ENCODE peak calls at places on chromosomes 16 and 17, in five cellular contexts. One of them, this sample, is unnamed.

GRCh38 chr17:45841883-45842525 is 2.7 kb upstream of the SPPL2C start:
- DNase-seq in transverse colon: no peak
- DNase-seq in testis: no peak
- DNase-seq in heart left ventricle: no peak
- DNase-seq in endothelial cell of umbilical vein: no peak
- DNase-seq in this sample: no peak

GRCh38 chr17:50331085-50331791 is 14.7 kb upstream of the XYLT2 start:
- DNase-seq in transverse colon: no peak
- DNase-seq in testis: no peak
- DNase-seq in heart left ventricle: no peak
- DNase-seq in endothelial cell of umbilical vein: no peak
- DNase-seq in this sample: peak; percentile 79

GRCh38 chr16:2912330-2913199 is 834 bp downstream of the FLYWCH1 start:
- DNase-seq in transverse colon: peak; percentile 51
- DNase-seq in testis: no peak
- DNase-seq in heart left ventricle: no peak
- DNase-seq in endothelial cell of umbilical vein: peak; percentile 54
- DNase-seq in this sample: peak; percentile 55

GRCh38 chr17:49989518-49989880 is 5.5 kb downstream of the DLX3 start:
- DNase-seq in transverse colon: no peak
- DNase-seq in testis: no peak
- DNase-seq in heart left ventricle: no peak
- DNase-seq in endothelial cell of umbilical vein: no peak
- DNase-seq in this sample: no peak

GRCh38 chr16:14427371-14427948 is 202.6 kb downstream of the PARN start:
- DNase-seq in transverse colon: no peak
- DNase-seq in testis: no peak
- DNase-seq in heart left ventricle: no peak
- DNase-seq in endothelial cell of umbilical vein: no peak
- DNase-seq in this sample: no peak

GRCh38 chr17:45325810-45326209 is 9.0 kb upstream of the MAP3K14 start:
- DNase-seq in transverse colon: no peak
- DNase-seq in testis: no peak
- DNase-seq in heart left ventricle: no peak
- DNase-seq in endothelial cell of umbilical vein: no peak
- DNase-seq in this sample: peak; percentile 64

GRCh38 chr17:81712468-81713003 is 452 bp downstream of the SLC25A10 start:
- DNase-seq in transverse colon: peak; percentile 46
- DNase-seq in testis: no peak
- DNase-seq in heart left ventricle: no peak
- DNase-seq in endothelial cell of umbilical vein: no peak
- DNase-seq in this sample: peak; percentile 27

GRCh38 chr17:34054495-34054894 is 200.6 kb upstream of the CCL2 start:
- DNase-seq in transverse colon: no peak
- DNase-seq in testis: no peak
- DNase-seq in heart left ventricle: no peak
- DNase-seq in endothelial cell of umbilical vein: no peak
- DNase-seq in this sample: no peak

GRCh38 chr17:44970136-44970737 is 2.1 kb upstream of the C1QL1 start:
- DNase-seq in transverse colon: peak; percentile 39
- DNase-seq in testis: peak; percentile 48
- DNase-seq in heart left ventricle: peak; percentile 44
- DNase-seq in endothelial cell of umbilical vein: no peak
- DNase-seq in this sample: no peak

DNA sequence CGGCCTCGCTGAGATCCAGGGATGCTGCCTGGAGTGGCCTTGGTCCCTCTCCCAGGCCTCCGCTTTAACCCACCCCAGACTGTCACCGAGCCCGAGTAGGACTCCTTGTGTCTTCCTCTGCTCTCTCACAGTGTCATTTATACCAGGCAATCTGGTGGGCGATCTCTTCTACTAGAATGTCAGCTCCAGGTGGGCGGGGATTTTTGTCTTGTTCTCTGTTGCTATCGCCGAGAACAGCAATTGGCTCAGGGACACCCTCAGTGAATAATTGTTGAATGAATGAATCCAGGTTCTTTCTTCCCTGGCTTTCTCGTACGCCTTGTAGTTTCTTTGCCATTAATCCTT is 591 bp downstream of the DHX38 start:
- DNase-seq in transverse colon: no peak
- DNase-seq in testis: no peak
- DNase-seq in heart left ventricle: no peak
- DNase-seq in endothelial cell of umbilical vein: no peak
- DNase-seq in this sample: no peak
- H3K27ac ChIP-seq in transverse colon: peak overlapping the region; percentile 92
- H3K27ac ChIP-seq in testis: peak overlapping the region; percentile 94
- H3K27ac ChIP-seq in heart left ventricle: peak overlapping the region; percentile 96
- H3K27ac ChIP-seq in endothelial cell of umbilical vein: peak overlapping the region; percentile 80
- H3K27ac ChIP-seq in this sample: peak overlapping the region; percentile 87

GRCh38 chr16:10878644-10879498 is 1.9 kb downstream of the CIITA start:
- DNase-seq in transverse colon: peak; percentile 58
- DNase-seq in testis: peak; percentile 44
- DNase-seq in heart left ventricle: peak; percentile 45
- DNase-seq in endothelial cell of umbilical vein: no peak
- DNase-seq in this sample: peak; percentile 75

GRCh38 chr16:10876799-10877341 is at the start of gene CIITA:
- DNase-seq in transverse colon: peak; percentile 77
- DNase-seq in testis: peak; percentile 75
- DNase-seq in heart left ventricle: peak; percentile 75
- DNase-seq in endothelial cell of umbilical vein: no peak
- DNase-seq in this sample: peak; percentile 82

GRCh38 chr16:10878328-10878643 is 1.3 kb downstream of the CIITA start:
- DNase-seq in transverse colon: no peak
- DNase-seq in testis: no peak
- DNase-seq in heart left ventricle: no peak
- DNase-seq in endothelial cell of umbilical vein: no peak
- DNase-seq in this sample: no peak

GRCh38 chr16:10876305-10876704 is 697 bp upstream of the CIITA start:
- DNase-seq in transverse colon: no peak
- DNase-seq in testis: no peak
- DNase-seq in heart left ventricle: no peak
- DNase-seq in endothelial cell of umbilical vein: no peak
- DNase-seq in this sample: no peak

DNA sequence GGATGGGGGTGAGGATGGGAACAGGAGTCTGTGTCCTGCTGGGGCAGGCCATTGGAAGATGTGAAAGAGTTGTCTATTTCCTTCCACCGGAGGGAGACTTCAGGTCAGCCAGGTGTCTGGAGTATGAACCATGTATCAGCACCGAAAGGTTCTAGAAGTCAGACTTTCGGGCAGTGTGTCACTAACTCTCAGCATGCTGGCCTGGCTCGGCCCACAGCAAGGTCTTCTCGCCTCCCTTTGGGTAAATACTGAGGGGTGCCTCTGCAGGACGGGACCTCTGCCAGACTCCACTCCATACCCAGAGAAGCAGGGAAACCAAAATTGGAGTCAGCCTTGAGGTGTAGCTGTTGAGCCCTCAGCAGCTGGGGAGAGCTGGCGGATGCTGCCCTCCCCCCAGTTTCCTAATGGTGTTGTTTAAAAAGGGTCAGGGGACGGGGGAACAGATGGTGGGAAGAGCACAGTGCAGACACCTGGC is 507 bp downstream of the CIITA start:
- DNase-seq in transverse colon: no peak
- DNase-seq in testis: no peak
- DNase-seq in heart left ventricle: no peak
- DNase-seq in endothelial cell of umbilical vein: no peak
- DNase-seq in this sample: no peak
- H3K4me3 ChIP-seq in transverse colon: no peak overlapping the region
- H3K4me3 ChIP-seq in testis: no peak overlapping the region
- H3K4me3 ChIP-seq in heart left ventricle: peak overlapping the region; percentile 61
- H3K4me3 ChIP-seq in endothelial cell of umbilical vein: no peak overlapping the region
- H3K4me3 ChIP-seq in this sample: no peak overlapping the region

DNA sequence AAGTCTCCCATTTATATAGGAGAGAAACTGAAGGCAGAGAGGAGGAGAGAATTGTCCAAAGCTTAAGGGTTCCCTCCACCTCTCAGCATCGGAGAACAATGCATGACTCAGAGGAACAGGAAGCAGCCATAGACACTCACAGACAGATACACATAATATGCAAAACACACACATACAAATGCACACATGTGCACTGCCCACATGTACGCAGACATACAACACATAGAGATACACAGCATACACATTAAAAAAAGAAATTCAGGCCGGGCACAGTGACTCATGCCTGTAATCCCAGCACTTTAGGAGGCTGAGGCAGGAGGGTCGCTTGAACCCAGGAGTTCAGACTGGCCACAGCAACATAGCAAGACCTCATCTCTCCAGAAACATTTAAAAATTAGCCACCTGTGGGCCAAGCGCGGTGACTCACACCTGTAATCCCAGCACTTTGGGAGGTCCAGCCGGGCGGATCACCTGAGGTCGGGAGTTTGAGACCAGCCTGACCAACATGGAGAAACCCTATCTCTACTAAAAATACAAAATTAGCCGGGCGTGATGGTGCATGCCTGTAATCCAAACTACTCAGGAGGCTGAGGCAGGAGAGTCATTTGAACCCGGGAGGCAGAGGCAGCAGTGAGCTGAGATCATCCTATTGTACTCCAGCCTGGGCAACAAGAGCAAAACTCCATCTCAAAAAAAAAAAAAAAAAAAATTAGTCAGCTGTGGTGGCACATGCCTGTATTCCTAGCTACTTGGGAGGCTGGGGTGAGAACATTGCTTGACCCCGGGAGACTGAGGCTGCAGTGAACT is 11.3 kb downstream of the ERAL1 start:
- DNase-seq in transverse colon: no peak
- DNase-seq in testis: no peak
- DNase-seq in heart left ventricle: no peak
- DNase-seq in endothelial cell of umbilical vein: peak; percentile 71
- DNase-seq in this sample: no peak
- TF ChIP-seq POLR2A in transverse colon: no peak
- TF ChIP-seq POLR2A in testis: no peak
- TF ChIP-seq POLR2A in heart left ventricle: no peak
- TF ChIP-seq POLR2A in endothelial cell of umbilical vein: no peak
- TF ChIP-seq POLR2A in this sample: no peak

GRCh38 chr16:65789148-65789545 is 577.3 kb upstream of the CDH5 start:
- DNase-seq in transverse colon: no peak
- DNase-seq in testis: no peak
- DNase-seq in heart left ventricle: no peak
- DNase-seq in endothelial cell of umbilical vein: no peak
- DNase-seq in this sample: no peak

GRCh38 chr16:65789546-65789945 is 576.9 kb upstream of the CDH5 start:
- DNase-seq in transverse colon: no peak
- DNase-seq in testis: no peak
- DNase-seq in heart left ventricle: no peak
- DNase-seq in endothelial cell of umbilical vein: no peak
- DNase-seq in this sample: no peak

GRCh38 chr16:65786916-65787315 is 579.6 kb upstream of the CDH5 start:
- DNase-seq in transverse colon: no peak
- DNase-seq in testis: no peak
- DNase-seq in heart left ventricle: no peak
- DNase-seq in endothelial cell of umbilical vein: no peak
- DNase-seq in this sample: no peak

GRCh38 chr16:65790768-65791167 is 575.7 kb upstream of the CDH5 start:
- DNase-seq in transverse colon: no peak
- DNase-seq in testis: no peak
- DNase-seq in heart left ventricle: no peak
- DNase-seq in endothelial cell of umbilical vein: no peak
- DNase-seq in this sample: no peak

DNA sequence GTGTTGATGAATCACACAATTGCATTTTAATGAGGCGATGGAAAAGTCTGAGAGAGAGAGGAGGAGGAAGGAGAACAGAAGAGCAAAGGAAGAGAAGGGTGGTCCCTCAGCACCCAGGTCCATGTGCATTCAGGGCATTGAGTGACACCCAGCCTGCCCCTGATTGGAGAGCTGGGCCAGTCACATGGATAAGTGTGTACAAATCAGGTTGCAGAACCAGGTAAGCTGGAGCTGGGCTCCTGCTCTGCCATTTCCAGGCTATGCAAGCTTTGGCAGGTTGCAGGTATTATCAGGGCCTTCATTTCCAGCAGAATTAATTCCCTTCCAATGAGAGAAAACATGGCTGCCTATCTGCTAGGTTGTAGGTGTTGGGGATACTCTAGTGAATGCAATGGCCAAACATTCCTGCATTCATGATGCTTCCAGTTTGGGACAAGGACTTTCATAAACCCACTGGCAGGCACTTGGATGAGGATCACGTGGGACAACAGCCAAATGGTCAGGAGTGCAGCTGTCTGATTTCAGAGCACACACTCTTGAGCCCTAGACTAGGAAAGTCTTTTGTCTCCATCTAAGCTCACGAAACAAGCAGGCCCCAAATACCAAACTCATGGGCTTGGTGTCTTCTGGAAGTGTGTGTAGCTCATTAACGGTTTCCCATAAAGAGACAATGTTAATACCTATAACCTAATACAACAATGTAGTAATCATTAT is 577.9 kb upstream of the CDH5 start:
- DNase-seq in transverse colon: no peak
- DNase-seq in testis: no peak
- DNase-seq in heart left ventricle: no peak
- DNase-seq in endothelial cell of umbilical vein: no peak
- DNase-seq in this sample: no peak
- H3K27ac ChIP-seq in transverse colon: no peak overlapping the region
- H3K27ac ChIP-seq in testis: no peak overlapping the region
- H3K27ac ChIP-seq in heart left ventricle: no peak overlapping the region
- H3K27ac ChIP-seq in endothelial cell of umbilical vein: no peak overlapping the region
- H3K27ac ChIP-seq in this sample: no peak overlapping the region

GRCh38 chr16:57373117-57373947 is 1.0 kb downstream of the CX3CL1 start:
- DNase-seq in transverse colon: no peak
- DNase-seq in testis: no peak
- DNase-seq in heart left ventricle: no peak
- DNase-seq in endothelial cell of umbilical vein: no peak
- DNase-seq in this sample: no peak
- H3K4me3 ChIP-seq in transverse colon: no peak overlapping the region
- H3K4me3 ChIP-seq in testis: peak overlapping the region; percentile 59
- H3K4me3 ChIP-seq in heart left ventricle: peak overlapping the region; percentile 88
- H3K4me3 ChIP-seq in endothelial cell of umbilical vein: no peak overlapping the region
- H3K4me3 ChIP-seq in this sample: no peak overlapping the region

DNA sequence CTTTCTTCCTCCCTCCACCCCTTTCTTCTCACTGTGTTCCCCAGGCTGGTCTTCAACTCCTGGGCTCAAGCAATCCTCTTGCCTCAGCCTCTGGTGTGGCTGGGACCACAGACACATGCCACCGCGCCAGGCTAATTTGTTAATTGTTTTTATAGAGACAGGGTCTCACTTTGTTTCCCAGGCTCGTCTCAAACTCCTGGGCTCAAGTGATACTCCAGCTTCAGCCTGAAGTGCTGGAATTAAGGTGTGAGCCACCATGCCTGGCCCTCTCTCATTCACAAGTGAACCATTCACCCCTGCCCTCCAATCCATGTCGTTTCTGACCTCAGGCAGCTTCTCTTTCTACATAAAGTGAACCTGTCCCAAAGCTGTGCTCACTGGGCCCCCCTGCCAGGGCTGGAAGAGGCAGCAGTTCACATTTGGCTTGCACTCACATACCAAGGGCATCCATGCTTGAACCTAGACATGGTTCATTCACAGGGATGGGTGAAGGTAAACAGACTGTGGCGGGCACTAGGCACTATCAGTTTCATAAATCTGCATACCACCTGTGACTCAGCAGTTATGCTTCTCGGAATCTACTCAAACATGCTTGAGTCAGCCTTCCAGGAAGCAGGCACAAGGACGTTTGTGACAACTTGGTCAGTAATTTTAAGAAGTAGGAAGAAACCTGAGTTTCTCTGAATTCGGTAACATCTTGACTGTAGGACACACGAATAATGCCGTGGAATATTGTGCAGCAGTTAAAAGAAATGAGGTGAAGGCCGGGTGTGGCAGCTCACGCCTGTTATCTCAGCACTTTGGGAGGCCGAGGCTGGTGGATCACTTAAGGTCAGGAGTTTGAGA is 6.0 kb upstream of the RNF213 start:
- DNase-seq in transverse colon: peak; percentile 70
- DNase-seq in testis: no peak
- DNase-seq in heart left ventricle: no peak
- DNase-seq in endothelial cell of umbilical vein: peak; percentile 83
- DNase-seq in this sample: peak; percentile 92
- TF ChIP-seq POLR2A in transverse colon: no peak
- TF ChIP-seq POLR2A in testis: no peak
- TF ChIP-seq POLR2A in heart left ventricle: no peak
- TF ChIP-seq POLR2A in endothelial cell of umbilical vein: no peak
- TF ChIP-seq POLR2A in this sample: peak; percentile 63